ENCODE peak calls at places on chromosomes 5 and 9, in six cellular contexts. J is IMR-90, I is neuronal stem cell, M is trophoblast cell, X is H1, R is H9. G is an unnamed sample.
A peak's percentile ranks its signal among the peaks of the same experiment; 100 is the strongest.

GRCh38 chr9:106916491-106917235 is 53.7 kb downstream of the ZNF462 start:
- DNase-seq in J (peak; percentile 92), I (no peak), M (peak; percentile 95), X (no peak), R (no peak), G (peak; percentile 83)

GRCh38 chr5:163756170-163756569 is 250.8 kb downstream of the MAT2B start:
- DNase-seq in J (no peak), I (no peak), M (no peak), X (no peak), R (no peak), G (no peak)

GRCh38 chr5:176731506-176732192 is 78.7 kb upstream of the UNC5A start:
- DNase-seq in J (no peak), I (no peak), M (peak; percentile 10), X (no peak), R (no peak), G (no peak)

GRCh38 chr5:126139773-126140172 is 283.4 kb upstream of the GRAMD2B start:
- DNase-seq in J (peak; percentile 7), I (no peak), M (peak; percentile 26), X (no peak), R (no peak), G (peak; percentile 78)

GRCh38 chr5:99105216-99105615 is 176.4 kb upstream of the CHD1 start:
- DNase-seq in J (no peak), I (no peak), M (no peak), X (no peak), R (no peak), G (peak; percentile 33)

GRCh38 chr9:134168731-134169130 is 4.4 kb upstream of the RNU6ATAC start:
- DNase-seq in J (no peak), I (no peak), M (no peak), X (no peak), R (peak; percentile 46), G (no peak)

GRCh38 chr5:147805030-147805454 is 22.5 kb upstream of the JAKMIP2 start:
- DNase-seq in J (no peak), I (no peak), M (peak; percentile 23), X (no peak), R (no peak), G (peak; percentile 41)

GRCh38 chr5:77012601-77013000 is 17.6 kb upstream of the AGGF1 start:
- DNase-seq in J (no peak), I (no peak), M (peak; percentile 54), X (no peak), R (no peak), G (no peak)

GRCh38 chr5:139022528-139022927 is 147.4 kb upstream of the LRRTM2 start:
- DNase-seq in J (no peak), I (no peak), M (peak; percentile 98), X (no peak), R (no peak), G (no peak)

GRCh38 chr9:15746905-15747304 is 194.1 kb downstream of the CCDC171 start:
- DNase-seq in J (no peak), I (no peak), M (no peak), X (no peak), R (peak; percentile 29), G (no peak)

GRCh38 chr5:91906027-91906426 is 522.9 kb upstream of the ARRDC3 start:
- DNase-seq in J (no peak), I (no peak), M (no peak), X (no peak), R (no peak), G (no peak)

GRCh38 chr9:131720330-131720729 is 19.5 kb downstream of the RAPGEF1 start:
- DNase-seq in J (no peak), I (no peak), M (no peak), X (no peak), R (no peak), G (no peak)

GRCh38 chr9:100322954-100323536 is 29.7 kb downstream of the TEX10 start:
- DNase-seq in J (peak; percentile 51), I (peak; percentile 23), M (peak; percentile 82), X (peak; percentile 7), R (no peak), G (peak; percentile 53)

GRCh38 chr9:127741831-127742434 is 6.8 kb upstream of the TOR2A start:
- DNase-seq in J (no peak), I (peak; percentile 91), M (peak; percentile 89), X (peak; percentile 67), R (peak; percentile 98), G (peak; percentile 81)

DNA sequence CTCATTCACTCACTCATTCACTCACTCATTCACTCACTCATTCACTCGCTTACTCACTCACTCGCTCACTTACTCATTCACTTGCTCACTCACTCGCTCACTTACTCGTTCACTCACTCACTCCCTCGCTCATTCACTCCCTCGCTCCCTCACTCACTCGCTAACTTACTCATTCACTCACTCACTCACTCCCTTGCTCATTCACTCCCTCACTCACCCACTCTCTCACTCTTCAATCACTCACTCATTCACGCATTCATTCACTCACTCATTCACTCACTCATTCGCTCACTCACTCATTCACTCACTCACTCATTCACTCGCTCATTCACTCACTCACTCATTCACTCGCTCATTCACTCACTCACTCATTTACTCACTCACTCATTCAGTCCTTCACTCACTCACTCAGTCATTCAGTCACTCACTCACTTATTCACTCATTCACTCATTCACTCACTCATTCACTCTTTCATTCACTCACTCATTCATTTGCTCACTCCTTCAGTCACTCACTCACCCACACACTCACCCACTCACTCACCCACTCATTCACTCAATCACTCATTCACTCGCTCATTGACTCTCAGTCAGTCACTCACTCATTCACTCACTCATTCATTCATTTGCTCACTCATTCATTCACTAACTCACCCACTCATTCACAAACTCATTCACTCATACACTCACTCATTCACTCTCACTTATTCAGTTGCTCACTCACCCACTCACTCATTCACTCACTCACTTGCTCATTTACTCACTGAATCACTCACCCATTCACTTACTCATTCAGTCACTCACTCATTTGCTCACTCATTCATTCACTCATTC is 36.0 kb upstream of the NOTCH1 start:
- DNase-seq in J (no peak), I (no peak), M (no peak), X (no peak), R (no peak), G (no peak)
- H2AK5ac ChIP-seq in J (no peak overlapping the region), I (no peak overlapping the region), M (no peak overlapping the region), X (peak overlapping the region; percentile 100), R (peak overlapping the region; percentile 54), G (no peak overlapping the region)

DNA sequence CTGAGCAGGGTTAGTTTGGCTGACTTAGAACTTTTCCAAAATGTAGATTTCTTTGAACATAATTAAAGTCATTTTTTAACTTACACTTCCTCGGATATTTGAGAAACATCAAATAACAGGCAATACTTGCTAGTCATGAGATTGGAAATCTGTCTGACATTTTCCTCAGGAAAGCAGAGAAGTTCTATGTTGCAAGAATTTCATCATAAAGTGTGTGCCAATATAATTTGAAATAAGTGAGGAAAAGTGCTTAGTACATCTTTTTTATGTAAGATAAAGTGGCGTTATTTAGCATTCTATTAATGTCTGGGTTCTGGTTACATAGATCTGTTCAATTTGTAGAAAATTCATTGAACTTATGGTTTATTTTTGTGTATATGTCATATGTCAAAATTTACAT is 48.7 kb upstream of the C5orf47 start:
- DNase-seq in J (no peak), I (no peak), M (peak; percentile 21), X (no peak), R (no peak), G (no peak)
- H4K91ac ChIP-seq in J (no peak overlapping the region), I (no peak overlapping the region), M (no peak overlapping the region), X (no peak overlapping the region), R (no peak overlapping the region), G (no peak overlapping the region)

DNA sequence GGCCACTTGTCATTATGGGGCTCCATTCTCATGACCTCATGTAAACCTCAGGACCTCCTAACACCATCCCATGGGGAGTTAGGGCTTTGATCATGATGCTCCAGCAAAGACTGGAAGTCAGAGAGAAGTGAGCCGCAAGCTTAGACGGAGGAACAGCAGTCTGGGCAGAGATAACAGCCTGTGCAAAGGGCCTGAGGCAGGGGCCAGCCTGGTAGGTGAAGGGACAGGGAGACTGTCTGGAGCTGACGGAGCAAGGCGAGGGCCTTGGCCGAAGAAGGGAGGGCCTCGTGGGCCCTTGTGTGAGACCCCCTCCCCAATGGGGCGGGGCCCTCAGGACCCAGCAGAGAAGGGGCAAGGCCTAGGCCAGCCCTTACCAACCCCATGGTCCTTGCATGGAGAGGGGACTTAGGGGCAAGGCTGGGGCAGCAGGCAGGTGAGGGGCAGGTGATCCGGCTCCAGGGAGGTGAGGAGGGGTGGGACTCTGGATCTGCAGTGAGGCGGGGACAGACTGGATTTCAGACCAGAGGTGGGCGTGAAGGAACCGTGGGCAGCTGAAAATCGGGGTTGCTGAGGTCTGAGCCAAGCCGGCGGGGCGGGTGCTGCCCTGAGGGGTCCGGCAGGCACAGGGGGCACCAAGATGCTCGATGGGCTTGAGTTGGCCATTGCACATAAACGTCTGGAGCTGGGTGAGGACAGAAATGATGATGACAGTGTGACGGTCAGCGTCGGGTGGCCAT is 17.4 kb downstream of the GPSM1 start:
- DNase-seq in J (no peak), I (no peak), M (no peak), X (no peak), R (no peak), G (no peak)
- H3K27me3 ChIP-seq in J (no peaks in the 10 kb centered on the region), I (no peaks in the 10 kb centered on the region), M (no peaks in the 10 kb centered on the region), X (no peaks in the 10 kb centered on the region), R (no peaks in the 10 kb centered on the region), G (no peaks in the 10 kb centered on the region)

GRCh38 chr9:70535546-70536323 is 121.3 kb upstream of the KLF9 start:
- DNase-seq in J (no peak), I (no peak), M (no peak), X (no peak), R (no peak), G (no peak)

GRCh38 chr9:70532753-70533152 is 118.3 kb upstream of the KLF9 start:
- DNase-seq in J (no peak), I (no peak), M (no peak), X (no peak), R (no peak), G (no peak)

GRCh38 chr9:70534471-70534870 is 120.0 kb upstream of the KLF9 start:
- DNase-seq in J (peak; percentile 41), I (no peak), M (no peak), X (no peak), R (no peak), G (no peak)

GRCh38 chr9:70533492-70533891 is 119.0 kb upstream of the KLF9 start:
- DNase-seq in J (no peak), I (no peak), M (no peak), X (no peak), R (no peak), G (no peak)

GRCh38 chr9:70534058-70534457 is 119.6 kb upstream of the KLF9 start:
- DNase-seq in J (peak; percentile 36), I (no peak), M (peak; percentile 17), X (no peak), R (no peak), G (no peak)
- H2AK5ac ChIP-seq in J (no peak overlapping the region), I (no peak overlapping the region), M (no peak overlapping the region), X (no peak overlapping the region), R (no peak overlapping the region), G (no peak overlapping the region)

GRCh38 chr9:13744233-13744954 is 464.9 kb upstream of the MPDZ start:
- DNase-seq in J (no peak), I (no peak), M (peak; percentile 5), X (no peak), R (no peak), G (no peak)
- H4K91ac ChIP-seq in J (no peak overlapping the region), I (no peak overlapping the region), M (no peak overlapping the region), X (no peak overlapping the region), R (no peak overlapping the region), G (no peak overlapping the region)

G was measured in mesenchymal stem cell.